ENCODE peak calls at places on chromosomes 3 and 15, in four cellular contexts. M is upper lobe of right lung, D is heart right ventricle, Y is testis. U is an unnamed sample.

GRCh38 chr15:84961114-84961452 is 20.6 kb upstream of the PDE8A start:
- DNase-seq in M (no peak), D (no peak), Y (no peak), U (no peak)

GRCh38 chr3:15241341-15241740 is 35.3 kb downstream of the CAPN7 start:
- DNase-seq in D (no peak), M (no peak), Y (peak; percentile 49), U (no peak)

GRCh38 chr15:69000091-69000490 is 14.4 kb upstream of the NOX5 start:
- DNase-seq in Y (no peak), D (no peak), M (no peak), U (no peak)

GRCh38 chr15:74210729-74211128 is 8.1 kb upstream of the STRA6 start:
- DNase-seq in M (no peak), Y (no peak), D (no peak), U (no peak)

GRCh38 chr3:23389089-23389488 is 186.0 kb downstream of the UBE2E2 start:
- DNase-seq in M (no peak), D (no peak), Y (no peak), U (peak; percentile 58)

GRCh38 chr15:59298255-59298856 is 74.3 kb downstream of the MYO1E start:
- DNase-seq in Y (no peak), M (no peak), D (no peak), U (no peak)

GRCh38 chr3:56980798-56981390 is 79.6 kb upstream of the SPATA12 start:
- DNase-seq in D (peak; percentile 29), Y (no peak), M (no peak), U (no peak)

GRCh38 chr3:193040836-193041672 is 123.4 kb upstream of the MB21D2 start:
- DNase-seq in D (peak; percentile 11), Y (no peak), M (no peak), U (no peak)

GRCh38 chr3:137121704-137122314 is 164.0 kb downstream of the IL20RB start:
- DNase-seq in D (no peak), M (no peak), Y (peak; percentile 67), U (no peak)

GRCh38 chr3:72120039-72120438 is 335.1 kb upstream of the PROK2 start:
- DNase-seq in M (no peak), D (no peak), Y (no peak), U (no peak)

GRCh38 chr3:172666873-172667694 is 43.8 kb downstream of the NCEH1 start:
- DNase-seq in M (no peak), D (peak; percentile 86), Y (peak; percentile 92), U (peak; percentile 67)

GRCh38 chr3:150723946-150724345 is 20.2 kb upstream of the ERICH6 start:
- DNase-seq in Y (no peak), D (no peak), M (no peak), U (peak; percentile 63)

GRCh38 chr3:31241533-31241932 is 291.2 kb upstream of the STT3B start:
- DNase-seq in M (no peak), Y (no peak), D (no peak), U (no peak)

GRCh38 chr3:120445654-120446053 is 5.1 kb downstream of the FSTL1 start:
- DNase-seq in M (no peak), Y (no peak), D (no peak), U (no peak)
- H3K4me1 ChIP-seq in M (peaks cover 23% of the 10 kb centered on the region), Y (peaks cover 13% of the 10 kb centered on the region), D (peaks cover 23% of the 10 kb centered on the region), U (no peaks in the 10 kb centered on the region)

DNA sequence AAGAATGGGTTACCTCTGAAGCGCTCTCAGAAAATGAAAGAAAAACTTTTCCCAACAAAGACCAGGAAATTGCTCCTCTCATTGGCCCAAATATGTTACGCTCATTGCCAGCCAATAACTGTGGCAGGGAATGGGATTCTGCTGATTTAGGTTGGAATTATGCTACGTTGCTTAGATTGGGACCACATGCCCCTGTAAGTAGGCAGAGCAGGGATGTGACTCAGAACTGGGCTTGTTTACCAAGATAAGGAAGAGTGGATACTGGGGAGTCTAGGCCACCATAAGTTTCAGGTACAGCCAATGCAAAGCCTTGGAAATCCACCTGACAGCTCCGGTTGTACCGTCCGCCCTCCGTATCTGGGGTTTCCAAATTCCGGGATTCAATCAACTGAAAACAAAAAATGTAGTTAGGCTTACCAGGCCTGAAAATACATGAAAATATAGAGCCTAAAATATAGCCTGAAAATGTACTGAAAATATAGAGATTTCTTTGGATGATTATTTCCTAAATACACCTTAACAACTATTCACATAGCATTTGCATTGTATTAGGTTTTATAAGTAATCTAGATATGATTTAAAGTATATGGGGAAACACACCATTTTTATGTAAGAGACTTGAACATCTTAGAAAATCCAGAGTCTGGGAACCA is 1.5 kb upstream of the TCF12 start:
- DNase-seq in M (no peak), D (no peak), Y (no peak), U (no peak)
- H3K4me3 ChIP-seq in M (peak overlapping the region; percentile 86), D (peak overlapping the region; percentile 91), Y (peak overlapping the region; percentile 95), U (peak overlapping the region; percentile 87)

DNA sequence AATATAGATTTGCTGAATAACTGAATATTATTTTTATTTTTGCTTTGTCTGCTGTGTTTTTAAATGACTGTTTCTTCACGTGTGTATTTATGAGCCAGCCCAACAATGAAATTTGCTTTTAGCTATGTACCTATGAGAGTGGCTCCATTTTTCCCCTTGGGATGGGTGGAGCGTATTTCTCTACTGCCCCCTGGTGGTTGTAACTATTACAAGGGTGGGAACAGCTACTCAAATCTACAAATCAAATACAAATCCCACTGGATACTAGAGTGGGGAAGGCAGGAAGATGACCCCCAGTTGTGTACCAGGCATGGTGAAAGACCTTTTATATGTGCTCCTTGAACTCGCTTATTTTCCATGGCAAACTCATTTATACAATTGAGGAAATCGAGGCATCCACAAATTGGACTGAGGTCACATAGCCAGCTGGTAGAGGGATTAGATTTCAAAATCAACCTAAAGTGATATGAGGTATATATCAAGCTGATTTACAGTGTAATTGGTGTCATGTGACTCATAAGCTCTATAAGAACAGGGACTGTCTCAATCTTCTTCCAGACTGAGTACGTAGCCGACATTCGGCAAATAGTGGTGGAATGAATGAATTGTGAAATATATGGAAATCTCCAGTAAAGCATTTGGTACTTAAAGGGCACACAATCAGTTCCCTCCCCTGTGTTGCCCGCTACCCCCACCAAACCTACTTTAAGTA is 69.5 kb upstream of the VEPH1 start:
- DNase-seq in Y (peak; percentile 43), M (no peak), D (peak; percentile 17), U (no peak)
- TF ChIP-seq CTCF in Y (peak; percentile 90), M (peak; percentile 81), D (peak; percentile 66), U (peak; percentile 47)

DNA sequence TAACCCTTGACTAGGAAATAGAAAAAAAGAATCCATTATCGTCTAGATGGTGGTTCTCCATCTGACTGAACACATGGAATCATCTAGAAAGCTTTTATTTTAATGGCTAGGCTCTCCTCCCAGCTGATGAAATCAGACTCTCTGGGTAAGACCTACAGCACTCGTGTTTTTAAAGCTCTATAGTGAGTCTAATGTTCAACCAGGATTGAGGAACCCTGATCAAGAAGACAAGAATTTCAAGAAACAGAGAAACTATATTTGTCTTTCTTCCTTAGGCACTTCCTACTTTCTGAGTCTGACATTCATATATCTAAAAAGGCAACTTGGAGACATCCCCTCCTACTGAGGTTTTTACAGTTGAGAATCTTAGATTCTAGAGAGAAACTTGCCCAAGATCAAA is 118.8 kb downstream of the TMCO5A start:
- DNase-seq in M (no peak), D (no peak), Y (no peak), U (no peak)
- H3K4me1 ChIP-seq in M (peaks cover 6% of the 10 kb centered on the region), D (no peaks in the 10 kb centered on the region), Y (no peaks in the 10 kb centered on the region), U (no peaks in the 10 kb centered on the region)

GRCh38 chr15:31361764-31362120 is 35.1 kb downstream of the KLF13 start:
- DNase-seq in M (no peak), Y (peak; percentile 37), D (no peak), U (no peak)

GRCh38 chr15:31362121-31362520 is 35.5 kb downstream of the KLF13 start:
- DNase-seq in Y (no peak), D (no peak), M (no peak), U (no peak)

GRCh38 chr15:31360158-31360561 is 33.5 kb downstream of the KLF13 start:
- DNase-seq in Y (no peak), D (no peak), M (peak; percentile 61), U (no peak)

GRCh38 chr15:31359722-31360111 is 33.1 kb downstream of the KLF13 start:
- DNase-seq in D (no peak), Y (no peak), M (peak; percentile 65), U (no peak)

GRCh38 chr15:31360843-31361763 is 34.5 kb downstream of the KLF13 start:
- DNase-seq in Y (peak; percentile 46), M (peak; percentile 71), D (peak; percentile 48), U (no peak)
- H3K4me3 ChIP-seq in Y (no peak overlapping the region), M (peak overlapping the region; percentile 20), D (no peak overlapping the region), U (no peak overlapping the region)

DNA sequence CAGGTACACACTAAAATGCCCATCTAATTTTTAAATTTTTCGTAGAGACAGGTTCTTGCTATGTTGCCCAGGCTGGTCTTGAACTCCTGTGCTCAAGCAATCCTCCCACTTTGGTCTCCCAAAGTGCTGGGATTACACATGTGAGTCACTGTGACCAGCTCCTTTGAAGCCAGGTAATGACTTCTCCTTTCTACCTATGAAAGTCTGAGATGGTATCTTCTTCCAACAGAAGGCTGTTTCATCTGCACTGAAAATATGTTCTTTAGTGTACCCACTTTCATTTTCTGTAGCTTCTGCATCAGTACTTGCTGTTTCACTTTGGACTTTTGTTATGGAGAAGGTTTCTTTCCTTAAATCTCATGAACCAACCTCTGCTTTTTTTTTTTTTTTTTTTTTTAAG is 8.8 kb downstream of the OIP5 start:
- DNase-seq in Y (no peak), M (no peak), D (no peak), U (no peak)
- TF ChIP-seq CTCF in Y (no peak), M (no peak), D (no peak), U (no peak)

DNA sequence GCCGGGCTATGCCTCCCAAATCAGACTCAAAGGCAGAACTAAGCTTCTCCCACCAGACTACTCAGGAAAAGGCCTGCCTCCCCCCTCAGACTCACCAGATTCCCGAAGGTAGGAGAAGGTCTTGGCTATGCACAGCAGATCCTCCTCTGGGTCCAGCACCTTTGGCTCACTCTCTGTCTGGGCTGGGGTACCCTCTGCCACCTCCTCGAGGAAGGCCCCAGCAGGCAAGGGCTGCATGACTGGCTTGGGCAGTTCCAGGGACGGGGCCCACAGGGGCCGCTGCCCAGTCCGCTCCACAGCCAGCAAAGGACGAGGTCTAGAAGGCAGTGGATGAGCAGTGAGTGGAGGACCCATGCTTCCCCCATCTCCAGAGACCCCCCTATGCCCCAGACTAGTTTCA is 3.3 kb downstream of the CISH start:
- DNase-seq in Y (no peak), D (no peak), M (no peak), U (no peak)
- H3K4me1 ChIP-seq in Y (peaks cover 55% of the 10 kb centered on the region), D (peaks cover 19% of the 10 kb centered on the region), M (peaks cover 79% of the 10 kb centered on the region), U (peaks cover 21% of the 10 kb centered on the region)

DNA sequence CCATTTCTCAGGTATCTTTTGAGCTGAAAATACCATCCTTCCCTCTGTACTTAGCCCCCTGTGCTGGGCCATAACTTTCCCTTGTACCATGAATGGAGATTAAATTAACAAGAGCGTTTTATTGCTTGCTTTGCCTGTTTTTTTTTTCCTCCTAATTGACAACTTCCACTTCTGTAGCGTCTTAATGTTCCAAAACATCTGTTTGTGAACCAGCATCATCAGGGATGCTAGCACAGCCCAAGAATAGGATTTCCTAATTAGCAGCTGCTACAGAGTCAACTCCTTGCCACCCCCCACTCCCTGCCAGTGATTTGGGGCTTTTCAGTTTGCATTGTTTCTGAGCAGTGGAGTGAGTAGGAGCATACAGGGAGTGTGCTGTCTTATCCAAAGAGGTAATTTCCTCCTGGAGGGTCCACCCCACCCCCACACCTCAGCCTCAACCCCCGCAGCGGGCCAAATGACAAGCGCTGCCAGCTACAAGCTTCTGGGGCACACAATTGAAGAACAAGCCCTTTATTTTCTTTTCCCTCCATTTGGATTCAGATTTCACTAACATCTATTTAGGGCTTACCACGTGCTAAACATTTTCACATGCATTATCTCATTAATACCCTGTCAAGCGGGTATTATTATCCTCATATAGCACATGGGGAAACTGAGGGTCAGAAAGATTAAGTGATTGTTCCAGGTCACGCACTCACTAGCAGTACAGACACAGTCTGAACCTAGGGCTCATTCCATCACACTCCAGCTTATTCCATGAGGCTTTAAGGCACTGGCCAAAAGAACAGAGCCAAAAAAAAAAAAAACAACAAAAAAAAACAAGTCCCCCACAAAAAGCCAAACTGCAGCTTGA is 16.5 kb downstream of the HEG1 start:
- DNase-seq in M (no peak), Y (no peak), D (no peak), U (no peak)
- H3K4me3 ChIP-seq in M (no peak overlapping the region), Y (no peak overlapping the region), D (no peak overlapping the region), U (peak overlapping the region; percentile 23)

GRCh38 chr3:66133853-66134445 is 86.9 kb upstream of the SLC25A26 start:
- DNase-seq in M (no peak), Y (no peak), D (no peak), U (no peak)
- TF ChIP-seq CTCF in M (no peak), Y (no peak), D (no peak), U (no peak)